ENCODE peak calls at places on chromosomes 5 and 9, in seven cellular contexts. K, X, V, F, J, S and Q are unnamed samples.

GRCh38 chr9:105912868-105913516 is 218.7 kb downstream of the TMEM38B start:
- DNase-seq in X (peak; percentile 14), S (peak; percentile 5), F (no peak), K (no peak), J (no peak), V (no peak), Q (no peak)

GRCh38 chr9:32551491-32552049 is 557 bp upstream of the SMIM27 start:
- DNase-seq in S (no peak), F (peak; percentile 29), K (peak; percentile 52), X (no peak), J (peak; percentile 26), V (peak; percentile 15), Q (no peak)

GRCh38 chr9:129009584-129010141 is 18.5 kb downstream of the SH3GLB2 start:
- DNase-seq in J (no peak), V (no peak), K (no peak), S (no peak), X (no peak), F (no peak), Q (no peak)

GRCh38 chr5:159849437-159850191 is 66.7 kb upstream of the ADRA1B start:
- DNase-seq in S (peak; percentile 12), V (peak; percentile 86), X (peak; percentile 90), F (no peak), J (peak; percentile 37), K (peak; percentile 85), Q (peak; percentile 53)

GRCh38 chr5:179306191-179307005 is 38.9 kb downstream of the ADAMTS2 start:
- DNase-seq in S (no peak), V (peak; percentile 57), X (no peak), F (no peak), J (peak; percentile 12), K (no peak), Q (no peak)

GRCh38 chr5:1401681-1402096 is 43.6 kb downstream of the SLC6A3 start:
- DNase-seq in S (no peak), F (no peak), J (no peak), V (no peak), K (no peak), X (no peak), Q (no peak)

GRCh38 chr5:54095969-54096368 is 214.4 kb downstream of the ARL15 start:
- DNase-seq in S (no peak), F (no peak), V (no peak), K (no peak), X (no peak), J (no peak), Q (no peak)

GRCh38 chr9:137235424-137236237 is 4.9 kb downstream of the SLC34A3 start:
- DNase-seq in J (no peak), F (no peak), S (no peak), V (no peak), K (no peak), X (no peak), Q (no peak)

GRCh38 chr5:73812962-73813588 is 187.1 kb downstream of the ARHGEF28 start:
- DNase-seq in F (no peak), K (no peak), X (peak; percentile 59), V (no peak), S (peak; percentile 76), J (peak; percentile 26), Q (no peak)

GRCh38 chr9:38018964-38019602 is 49.9 kb downstream of the SHB start:
- DNase-seq in J (no peak), F (no peak), S (no peak), V (peak; percentile 72), X (peak; percentile 89), K (peak; percentile 77), Q (no peak)

GRCh38 chr9:18405240-18405639 is 68.7 kb upstream of the ADAMTSL1 start:
- DNase-seq in F (no peak), K (no peak), J (no peak), S (no peak), V (peak; percentile 91), X (no peak), Q (peak; percentile 31)

GRCh38 chr5:98570661-98571181 is 202.7 kb upstream of the RGMB start:
- DNase-seq in J (no peak), X (peak; percentile 88), F (no peak), S (no peak), V (no peak), K (peak; percentile 46), Q (peak; percentile 60)

GRCh38 chr5:132065351-132065937 is 5.0 kb downstream of the IL3 start:
- DNase-seq in F (peak; percentile 50), S (peak; percentile 83), K (peak; percentile 79), J (no peak), V (peak; percentile 61), X (peak; percentile 69), Q (peak; percentile 30)

GRCh38 chr5:93585054-93585751 is 2.2 kb downstream of the NR2F1 start:
- DNase-seq in K (peak; percentile 23), V (peak; percentile 33), J (no peak), S (peak; percentile 51), X (peak; percentile 34), F (no peak), Q (no peak)

GRCh38 chr5:510521-510920 is 13.7 kb downstream of the SLC9A3 start:
- DNase-seq in X (no peak), F (no peak), K (no peak), S (no peak), V (no peak), J (no peak), Q (no peak)

GRCh38 chr9:112334319-112334828 is 955 bp upstream of the PTBP3 start:
- DNase-seq in V (peak; percentile 25), K (peak; percentile 42), S (no peak), J (no peak), F (no peak), X (peak; percentile 54), Q (no peak)

GRCh38 chr9:38707885-38708640 is 11.9 kb downstream of the FAM240B start:
- DNase-seq in F (no peak), X (no peak), J (no peak), V (no peak), K (peak; percentile 31), S (no peak), Q (no peak)

GRCh38 chr9:111559000-111559610 is 34.1 kb downstream of the ZNF483 start:
- DNase-seq in J (no peak), K (peak; percentile 46), V (peak; percentile 73), F (no peak), X (peak; percentile 43), S (no peak), Q (peak; percentile 16)

GRCh38 chr5:142716963-142717362 is 31.1 kb upstream of the FGF1 start:
- DNase-seq in F (peak; percentile 62), K (peak; percentile 79), X (peak; percentile 59), J (no peak), V (peak; percentile 53), S (peak; percentile 70), Q (no peak)

GRCh38 chr9:69817202-69817601 is 3.4 kb upstream of the CFAP95 start:
- DNase-seq in K (no peak), X (no peak), F (no peak), S (no peak), V (peak; percentile 5), J (no peak), Q (no peak)

GRCh38 chr9:95129651-95130291 is 187.7 kb downstream of the FANCC start:
- DNase-seq in K (no peak), V (no peak), F (no peak), X (no peak), S (no peak), J (no peak), Q (no peak)

GRCh38 chr5:143533475-143533874 is 130.0 kb upstream of the NR3C1 start:
- DNase-seq in S (no peak), X (no peak), V (no peak), K (no peak), J (no peak), F (no peak), Q (no peak)

GRCh38 chr9:114478459-114478858 is 26.8 kb downstream of the WHRN start:
- DNase-seq in V (no peak), X (no peak), S (no peak), F (no peak), K (no peak), J (no peak), Q (no peak)

GRCh38 chr9:105114956-105115728 is 129.3 kb upstream of the SLC44A1 start:
- DNase-seq in X (no peak), V (peak; percentile 49), J (no peak), F (peak; percentile 17), K (peak; percentile 18), S (no peak), Q (peak; percentile 32)

GRCh38 chr9:136100700-136101614 is 5.9 kb upstream of the NACC2 start:
- DNase-seq in X (no peak), V (no peak), S (no peak), K (no peak), F (no peak), J (no peak), Q (no peak)

GRCh38 chr5:97629281-97629680 is 446.2 kb upstream of the RIOK2 start:
- DNase-seq in F (peak; percentile 58), J (peak; percentile 24), S (no peak), X (peak; percentile 40), K (peak; percentile 81), V (peak; percentile 84), Q (peak; percentile 44)

GRCh38 chr9:124754289-124754688 is 16.8 kb downstream of the NR6A1 start:
- DNase-seq in F (no peak), S (no peak), K (peak; percentile 71), X (peak; percentile 55), J (no peak), V (peak; percentile 38), Q (no peak)
- TF ChIP-seq CTCF in F (no peak), S (no peak), K (peak; percentile 86), X (peak; percentile 70), J (no peak), V (peak; percentile 68), Q (peak; percentile 54)

GRCh38 chr9:16499866-16500265 is 370.6 kb downstream of the BNC2 start:
- DNase-seq in J (no peak), K (no peak), S (no peak), F (no peak), X (no peak), V (no peak), Q (no peak)

GRCh38 chr9:16501726-16502125 is 368.7 kb downstream of the BNC2 start:
- DNase-seq in J (no peak), K (no peak), F (no peak), X (no peak), V (no peak), S (no peak), Q (no peak)

GRCh38 chr9:16501098-16501663 is 369.3 kb downstream of the BNC2 start:
- DNase-seq in J (no peak), S (no peak), X (peak; percentile 65), F (no peak), K (peak; percentile 59), V (peak; percentile 50), Q (no peak)

GRCh38 chr9:16496908-16497307 is 373.6 kb downstream of the BNC2 start:
- DNase-seq in F (no peak), J (no peak), X (no peak), V (no peak), K (no peak), S (no peak), Q (no peak)
- TF ChIP-seq CTCF in F (no peak), J (no peak), X (peak; percentile 5), V (no peak), K (peak; percentile 27), S (no peak), Q (no peak)

GRCh38 chr9:4615251-4615650 is 46.8 kb upstream of the PLPP6 start:
- DNase-seq in S (no peak), J (no peak), K (peak; percentile 79), V (peak; percentile 77), X (peak; percentile 45), F (no peak), Q (no peak)
- TF ChIP-seq CTCF in S (no peak), J (no peak), K (no peak), V (no peak), X (no peak), F (no peak), Q (no peak)

DNA sequence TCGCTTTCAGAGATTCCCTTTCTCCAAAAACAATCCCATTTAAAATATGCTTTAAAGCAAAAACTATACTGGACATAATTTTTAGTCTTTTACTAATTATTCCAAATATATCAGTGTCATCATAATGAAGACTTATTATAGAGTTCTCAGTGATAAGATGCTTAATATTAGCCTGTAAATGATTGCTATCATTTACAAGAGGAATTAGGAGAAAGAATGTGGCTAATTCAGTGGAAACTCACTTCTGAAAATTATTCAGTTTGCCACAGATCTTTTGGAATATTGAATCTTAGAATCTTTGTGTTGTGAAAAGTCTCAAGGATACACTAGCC is 24.7 kb upstream of the GLRX start:
- DNase-seq in K (no peak), S (no peak), X (no peak), V (no peak), F (no peak), J (no peak), Q (no peak)
- TF ChIP-seq CTCF in K (no peak), S (no peak), X (no peak), V (no peak), F (no peak), J (no peak), Q (no peak)